ENCODE peak calls at places on chromosomes 5 and 9, in nine cellular contexts. M, Q, F, D, Z, A, J, T and B are unnamed samples.

GRCh38 chr5:15254607-15255006 is 245.4 kb upstream of the FBXL7 start:
- DNase-seq in M (no peak), Q (no peak), F (peak), D (no peak), Z (no peak), A (no peak), J (no peak), T (no peak), B (no peak)

GRCh38 chr5:21184566-21184965 is 1196.6 kb upstream of the CDH18 start:
- DNase-seq in M (no peak), Q (no peak), F (no peak), D (no peak), Z (no peak), A (no peak), J (no peak), T (no peak), B (no peak)

GRCh38 chr9:123611228-123611627 is 255.2 kb downstream of the CRB2 start:
- DNase-seq in M (no peak), Q (no peak), F (peak), D (peak), Z (no peak), A (no peak), J (no peak), T (peak), B (no peak)

GRCh38 chr9:79026311-79026710 is 545.5 kb upstream of the TLE4 start:
- DNase-seq in M (no peak), Q (no peak), F (peak), D (no peak), Z (no peak), A (no peak), J (no peak), T (peak), B (no peak)

GRCh38 chr9:127119319-127119709 is 3.1 kb downstream of the ANGPTL2 start:
- DNase-seq in M (no peak), Q (no peak), F (no peak), D (no peak), Z (no peak), A (no peak), J (no peak), T (no peak), B (no peak)

GRCh38 chr5:98906756-98907355 is 22.0 kb downstream of the CHD1 start:
- DNase-seq in M (no peak), Q (no peak), F (peak), D (peak), Z (no peak), A (no peak), J (no peak), T (no peak), B (no peak)

GRCh38 chr9:6024035-6024554 is 8.7 kb upstream of the RANBP6 start:
- DNase-seq in M (no peak), Q (no peak), F (peak), D (no peak), Z (no peak), A (no peak), J (no peak), T (no peak), B (peak)

GRCh38 chr5:61567337-61567736 is 235.3 kb downstream of the ZSWIM6 start:
- DNase-seq in M (no peak), Q (no peak), F (no peak), D (no peak), Z (no peak), A (no peak), J (no peak), T (no peak), B (no peak)

GRCh38 chr5:56625577-56625976 is 189.8 kb upstream of the MAP3K1 start:
- DNase-seq in M (peak), Q (no peak), F (peak), D (peak), Z (no peak), A (no peak), J (no peak), T (peak), B (no peak)

GRCh38 chr5:140595538-140595937 is 30.9 kb downstream of the SLC35A4 start:
- DNase-seq in M (no peak), Q (no peak), F (no peak), D (no peak), Z (peak), A (no peak), J (peak), T (no peak), B (no peak)